ENCODE peak calls at places on chromosome 22, in four cellular contexts. G is stimulated activated CD4-positive, alpha-beta T cell treated with anti-CD3 and anti-CD28 coated beads, Interleukin-15, amount 100 ng/mL, for 1 hour; Y is HS-27A; L is DMS153. O is an unnamed sample.

GRCh38 chr22:19877626-19878339 is 23.1 kb upstream of the GNB1L start:
- DNase-seq in G (no peak), Y (peak), L (no peak), O (no peak)

GRCh38 chr22:42064629-42065028 is 6.0 kb downstream of the NAGA start:
- DNase-seq in G (no peak), Y (no peak), L (no peak), O (peak)

GRCh38 chr22:36881504-36882245 is 20.9 kb downstream of the NCF4 start:
- DNase-seq in G (no peak), Y (no peak), L (no peak), O (no peak)

GRCh38 chr22:23369054-23369685 is 188.9 kb downstream of the BCR start:
- DNase-seq in G (no peak), Y (no peak), L (no peak), O (no peak)

GRCh38 chr22:50621948-50622722 is 5.8 kb downstream of the ARSA start:
- DNase-seq in G (no peak), Y (no peak), L (peak), O (no peak)

GRCh38 chr22:29470159-29470855 is 9.7 kb upstream of the NEFH start:
- DNase-seq in G (peak), Y (no peak), L (peak), O (no peak)

GRCh38 chr22:46001046-46001425 is 24.1 kb upstream of the WNT7B start:
- DNase-seq in G (no peak), Y (no peak), L (no peak), O (no peak)

GRCh38 chr22:17910561-17911311 is 113.6 kb downstream of the MICAL3 start:
- DNase-seq in G (no peak), Y (peak), L (no peak), O (peak)